ENCODE peak calls at places on chromosomes 12 and 14, in five cellular contexts. W is stimulated activated CD8-positive, alpha-beta memory T cell treated with anti-CD3 and anti-CD28 coated beads, Interleukin-4, amount 100 ng/mL, for 1 hour; N is dermis blood vessel endothelial cell; Q is endothelial cell; Y is pulmonary artery endothelial cell. J is an unnamed sample.

GRCh38 chr14:103126088-103126872 is 3.0 kb downstream of the TNFAIP2 start:
- DNase-seq in W (no peak), N (no peak), Q (no peak), Y (no peak), J (no peak)

GRCh38 chr12:161823-162222 is 52.1 kb downstream of the SLC6A12 start:
- DNase-seq in W (no peak), N (no peak), Q (no peak), Y (no peak), J (no peak)

GRCh38 chr12:62604856-62605255 is 138.2 kb downstream of the MON2 start:
- DNase-seq in W (no peak), N (peak), Q (no peak), Y (no peak), J (peak)

GRCh38 chr14:25090281-25090680 is 40.3 kb upstream of the STXBP6 start:
- DNase-seq in W (no peak), N (no peak), Q (no peak), Y (no peak), J (no peak)

GRCh38 chr12:120822832-120823503 is 81.2 kb downstream of the SPPL3 start:
- DNase-seq in W (no peak), N (no peak), Q (no peak), Y (no peak), J (no peak)

GRCh38 chr12:102067574-102068258 is 5.9 kb upstream of the WASHC3 start:
- DNase-seq in W (no peak), N (no peak), Q (no peak), Y (no peak), J (no peak)

GRCh38 chr14:94936411-94936892 is 166.5 kb upstream of the GSC start:
- DNase-seq in W (no peak), N (peak), Q (no peak), Y (peak), J (no peak)

GRCh38 chr14:100607611-100607956 is 20.4 kb upstream of the BEGAIN start:
- DNase-seq in W (no peak), N (no peak), Q (no peak), Y (no peak), J (no peak)

GRCh38 chr12:4784404-4785054 is 64.3 kb downstream of the GALNT8 start:
- DNase-seq in W (no peak), N (no peak), Q (no peak), Y (no peak), J (no peak)

GRCh38 chr14:21069388-21070082 is 569 bp upstream of the ARHGEF40 start:
- DNase-seq in W (no peak), N (no peak), Q (peak), Y (no peak), J (no peak)

GRCh38 chr12:94047781-94048567 is 100.4 kb upstream of the PLXNC1 start:
- DNase-seq in W (no peak), N (no peak), Q (no peak), Y (no peak), J (no peak)

GRCh38 chr12:106861984-106862894 is 87.8 kb downstream of the RIC8B start:
- DNase-seq in W (no peak), N (peak), Q (no peak), Y (no peak), J (peak)

GRCh38 chr14:20782280-20782890 is 1.3 kb downstream of the RNASE6 start:
- DNase-seq in W (no peak), N (peak), Q (peak), Y (no peak), J (no peak)

GRCh38 chr14:100278702-100279101 is 27.5 kb downstream of the SLC25A29 start:
- DNase-seq in W (no peak), N (peak), Q (no peak), Y (no peak), J (peak)

J was measured in NCI-H226.